ENCODE peak calls at places on chromosome 18, in six cellular contexts. Y is NCI-H748 treated with DMSO at 0.1 percent for 48 hours, A is left ventricle myocardium inferior, F is lower lobe of right lung, P is NCI-H1436 treated with DMSO at 0.1 percent for 48 hours, J is RPMI8226. C is an unnamed sample.

GRCh38 chr18:26504831-26505230 is 43.5 kb downstream of the KCTD1 start:
- DNase-seq in Y (peak), A (no peak), F (no peak), P (no peak), J (no peak), C (no peak)

GRCh38 chr18:21073180-21073579 is 38.4 kb downstream of the ROCK1 start:
- DNase-seq in Y (no peak), A (no peak), F (no peak), P (no peak), J (no peak), C (no peak)

GRCh38 chr18:13226533-13227144 is 8.1 kb downstream of the LDLRAD4 start:
- DNase-seq in Y (no peak), A (no peak), F (no peak), P (no peak), J (no peak), C (no peak)

GRCh38 chr18:36711813-36712444 is 116.9 kb downstream of the TPGS2 start:
- DNase-seq in Y (no peak), A (peak), F (no peak), P (no peak), J (no peak), C (peak)

GRCh38 chr18:24014986-24015896 is 687 bp downstream of the TTC39C start:
- DNase-seq in Y (peak), A (peak), F (peak), P (no peak), J (peak), C (peak)

GRCh38 chr18:23627325-23627724 is 35.4 kb downstream of the ANKRD29 start:
- DNase-seq in Y (no peak), A (no peak), F (no peak), P (no peak), J (no peak), C (no peak)

GRCh38 chr18:69217271-69217670 is 183.4 kb upstream of the DOK6 start:
- DNase-seq in Y (peak), A (no peak), F (no peak), P (peak), J (peak), C (no peak)

GRCh38 chr18:31042391-31043181 is at the start of gene DSC3:
- DNase-seq in Y (peak), A (no peak), F (peak), P (no peak), J (no peak), C (no peak)

GRCh38 chr18:22560797-22561196 is 143.1 kb upstream of the CTAGE1 start:
- DNase-seq in Y (no peak), A (no peak), F (no peak), P (no peak), J (no peak), C (no peak)

GRCh38 chr18:62524443-62525200 is 1.8 kb downstream of the ZCCHC2 start:
- DNase-seq in Y (peak), A (peak), F (peak), P (no peak), J (no peak), C (peak)

GRCh38 chr18:74440808-74441427 is 16.2 kb downstream of the DIPK1C start:
- DNase-seq in Y (no peak), A (no peak), F (no peak), P (no peak), J (no peak), C (no peak)

GRCh38 chr18:26003391-26003790 is 87.0 kb downstream of the SS18 start:
- DNase-seq in Y (peak), A (no peak), F (no peak), P (no peak), J (no peak), C (no peak)

GRCh38 chr18:63648241-63648640 is 4.2 kb upstream of the SERPINB4 start:
- DNase-seq in Y (no peak), A (no peak), F (no peak), P (no peak), J (no peak), C (no peak)

GRCh38 chr18:2908166-2908945 is 61.5 kb downstream of the EMILIN2 start:
- DNase-seq in Y (no peak), A (no peak), F (no peak), P (no peak), J (no peak), C (no peak)

GRCh38 chr18:47552783-47553182 is 301.3 kb upstream of the SKOR2 start:
- DNase-seq in Y (no peak), A (no peak), F (no peak), P (no peak), J (no peak), C (no peak)

GRCh38 chr18:54717673-54718435 is 110.4 kb upstream of the RAB27B start:
- DNase-seq in Y (no peak), A (no peak), F (no peak), P (no peak), J (peak), C (no peak)

GRCh38 chr18:10140928-10141327 is 227.1 kb downstream of the VAPA start:
- DNase-seq in Y (no peak), A (no peak), F (no peak), P (no peak), J (peak), C (no peak)

GRCh38 chr18:36580874-36581750 is 247.7 kb downstream of the TPGS2 start:
- DNase-seq in Y (no peak), A (no peak), F (no peak), P (no peak), J (no peak), C (no peak)

GRCh38 chr18:58584219-58585127 is 44.4 kb downstream of the ALPK2 start:
- DNase-seq in Y (no peak), A (no peak), F (no peak), P (no peak), J (no peak), C (no peak)

GRCh38 chr18:36735130-36735529 is 93.7 kb downstream of the TPGS2 start:
- DNase-seq in Y (no peak), A (no peak), F (no peak), P (no peak), J (peak), C (no peak)

GRCh38 chr18:10477863-10478260 is 23.4 kb downstream of the APCDD1 start:
- DNase-seq in Y (no peak), A (no peak), F (no peak), P (no peak), J (no peak), C (no peak)

GRCh38 chr18:75293591-75293990 is 83.0 kb downstream of the TSHZ1 start:
- DNase-seq in Y (no peak), A (no peak), F (no peak), P (no peak), J (no peak), C (no peak)

GRCh38 chr18:54734059-54734458 is 94.2 kb upstream of the RAB27B start:
- DNase-seq in Y (no peak), A (no peak), F (no peak), P (no peak), J (no peak), C (no peak)

GRCh38 chr18:21638822-21639221 is 26.7 kb downstream of the SNRPD1 start:
- DNase-seq in Y (no peak), A (no peak), F (no peak), P (no peak), J (no peak), C (no peak)

GRCh38 chr18:29191263-29191662 is 1014.3 kb upstream of the CDH2 start:
- DNase-seq in Y (no peak), A (no peak), F (no peak), P (no peak), J (peak), C (no peak)

GRCh38 chr18:11747731-11748130 is 58.7 kb downstream of the GNAL start:
- DNase-seq in Y (peak), A (no peak), F (no peak), P (no peak), J (no peak), C (no peak)

GRCh38 chr18:37457337-37457736 is 108.3 kb downstream of the CELF4 start:
- DNase-seq in Y (no peak), A (no peak), F (no peak), P (no peak), J (no peak), C (no peak)

GRCh38 chr18:28712172-28712571 is 535.2 kb upstream of the CDH2 start:
- DNase-seq in Y (no peak), A (no peak), F (no peak), P (no peak), J (no peak), C (no peak)

GRCh38 chr18:73895701-73896100 is 251.9 kb downstream of the FBXO15 start:
- DNase-seq in Y (peak), A (no peak), F (no peak), P (no peak), J (no peak), C (no peak)

GRCh38 chr18:72197598-72197997 is 346.5 kb downstream of the CBLN2 start:
- DNase-seq in Y (no peak), A (no peak), F (no peak), P (no peak), J (no peak), C (no peak)

GRCh38 chr18:60007641-60008040 is 107.8 kb downstream of the PMAIP1 start:
- DNase-seq in Y (no peak), A (no peak), F (no peak), P (no peak), J (no peak), C (no peak)

GRCh38 chr18:31102941-31103340 is 720 bp upstream of the DSC2 start:
- DNase-seq in Y (no peak), A (no peak), F (no peak), P (no peak), J (no peak), C (no peak)

GRCh38 chr18:27668126-27668525 is 483.0 kb upstream of the CHST9 start:
- DNase-seq in Y (no peak), A (no peak), F (no peak), P (no peak), J (no peak), C (no peak)

GRCh38 chr18:42534313-42534712 is 579.3 kb downstream of the PIK3C3 start:
- DNase-seq in Y (no peak), A (no peak), F (no peak), P (no peak), J (no peak), C (no peak)

GRCh38 chr18:21273568-21273967 is 31.5 kb downstream of the GREB1L start:
- DNase-seq in Y (no peak), A (no peak), F (no peak), P (no peak), J (peak), C (no peak)

GRCh38 chr18:9619545-9619944 is 5.2 kb upstream of the PPP4R1 start:
- DNase-seq in Y (no peak), A (no peak), F (no peak), P (no peak), J (no peak), C (no peak)

GRCh38 chr18:75638597-75639467 is 211.3 kb upstream of the SMIM21 start:
- DNase-seq in Y (peak), A (peak), F (no peak), P (no peak), J (no peak), C (no peak)

C was measured in gastrocnemius medialis.